ENCODE peak calls at places on chromosomes 1 and 21, in four cellular contexts. M, N, C and Z are unnamed samples.

GRCh38 chr1:26627959-26628358 is 67.9 kb upstream of the ARID1A start:
- DNase-seq in N (no peak), M (no peak), C (peak; percentile 76), Z (no peak)

GRCh38 chr1:53622531-53622930 is 116.4 kb downstream of the GLIS1 start:
- DNase-seq in C (no peak), N (no peak), M (no peak), Z (no peak)

GRCh38 chr1:234315091-234315541 is 58.1 kb upstream of the COA6 start:
- DNase-seq in C (peak; percentile 7), N (peak; percentile 7), M (no peak), Z (peak; percentile 69)

GRCh38 chr1:114024049-114024448 is 44.8 kb downstream of the OLFML3 start:
- DNase-seq in C (no peak), N (peak; percentile 31), M (no peak), Z (peak; percentile 80)

GRCh38 chr1:98439471-98439870 is 222.1 kb upstream of the SNX7 start:
- DNase-seq in N (no peak), M (no peak), C (no peak), Z (no peak)

GRCh38 chr1:243473281-243474210 is 217.7 kb downstream of the SDCCAG8 start:
- DNase-seq in C (no peak), M (no peak), N (peak; percentile 65), Z (peak; percentile 59)

GRCh38 chr1:32336963-32337675 is 1.1 kb upstream of the MARCKSL1 start:
- DNase-seq in C (peak; percentile 93), M (no peak), N (no peak), Z (no peak)

GRCh38 chr1:209802117-209802779 is 3.7 kb downstream of the IRF6 start:
- DNase-seq in M (no peak), N (no peak), C (no peak), Z (no peak)

GRCh38 chr1:107689157-107689556 is 275.8 kb downstream of the VAV3 start:
- DNase-seq in N (peak; percentile 23), M (no peak), C (no peak), Z (no peak)

GRCh38 chr1:110605901-110606783 is at the start of gene KCNA2:
- DNase-seq in C (no peak), N (no peak), M (no peak), Z (no peak)

GRCh38 chr21:27647921-27648320 is 681.0 kb upstream of the ADAMTS5 start:
- DNase-seq in N (peak; percentile 20), M (no peak), C (no peak), Z (peak; percentile 22)

GRCh38 chr1:230354005-230354404 is 72.1 kb downstream of the PGBD5 start:
- DNase-seq in N (no peak), C (no peak), M (no peak), Z (no peak)

GRCh38 chr1:151051356-151052009 is 3.9 kb downstream of the C1orf56 start:
- DNase-seq in M (no peak), C (no peak), N (no peak), Z (no peak)

GRCh38 chr21:43662286-43662685 is 2.9 kb downstream of the RRP1B start:
- DNase-seq in M (no peak), C (no peak), N (no peak), Z (no peak)

GRCh38 chr1:226640288-226640687 is 91.7 kb downstream of the STUM start:
- DNase-seq in N (no peak), C (no peak), M (no peak), Z (no peak)

GRCh38 chr1:201405484-201405831 is 6.3 kb upstream of the LAD1 start:
- DNase-seq in N (no peak), M (peak; percentile 62), C (no peak), Z (no peak)

GRCh38 chr21:32021319-32022027 is 148.7 kb downstream of the HUNK start:
- DNase-seq in C (no peak), N (no peak), M (no peak), Z (no peak)

GRCh38 chr1:26234644-26235384 is 814 bp downstream of the CEP85 start:
- DNase-seq in C (peak; percentile 56), M (peak; percentile 28), N (peak; percentile 29), Z (peak; percentile 27)

GRCh38 chr1:116360435-116361173 is 12.4 kb upstream of the ATP1A1 start:
- DNase-seq in M (no peak), C (peak; percentile 47), N (peak; percentile 44), Z (no peak)

GRCh38 chr1:96748078-96748477 is 26.5 kb downstream of the PTBP2 start:
- DNase-seq in C (no peak), M (no peak), N (no peak), Z (no peak)